ENCODE peak calls at places on chromosomes 11 and 22, in five cellular contexts. A, Z, C, S and T are unnamed samples.

GRCh38 chr11:65640483-65641207 is 2.7 kb downstream of the SIPA1 start:
- DNase-seq in A (peak; percentile 33), Z (peak; percentile 61), C (no peak), S (no peak), T (no peak)

GRCh38 chr11:78313181-78313788 is 104.3 kb downstream of the GAB2 start:
- DNase-seq in A (no peak), Z (peak; percentile 16), C (no peak), S (no peak), T (peak; percentile 8)

GRCh38 chr22:36741968-36742367 is 34.0 kb downstream of the IFT27 start:
- DNase-seq in A (no peak), Z (no peak), C (no peak), S (peak; percentile 60), T (no peak)

GRCh38 chr22:29260601-29261315 is 7.0 kb downstream of the RHBDD3 start:
- DNase-seq in A (no peak), Z (no peak), C (no peak), S (no peak), T (no peak)

GRCh38 chr11:2520736-2521035 is 75.9 kb downstream of the KCNQ1 start:
- DNase-seq in A (no peak), Z (no peak), C (no peak), S (no peak), T (no peak)

GRCh38 chr22:22666307-22667091 is 22.1 kb downstream of the GGTLC2 start:
- DNase-seq in A (no peak), Z (peak; percentile 44), C (peak; percentile 6), S (no peak), T (peak; percentile 58)

GRCh38 chr11:67563354-67564114 is 20.1 kb upstream of the GSTP1 start:
- DNase-seq in A (no peak), Z (no peak), C (no peak), S (no peak), T (peak; percentile 91)

GRCh38 chr11:17954395-17955252 is 58.2 kb downstream of the SERGEF start:
- DNase-seq in A (no peak), Z (no peak), C (no peak), S (no peak), T (no peak)

GRCh38 chr11:46672381-46672839 is 28.0 kb downstream of the ARHGAP1 start:
- DNase-seq in A (no peak), Z (no peak), C (no peak), S (no peak), T (no peak)

GRCh38 chr11:16252373-16252772 is 104.0 kb downstream of the SOX6 start:
- DNase-seq in A (no peak), Z (no peak), C (no peak), S (no peak), T (peak; percentile 2)

GRCh38 chr22:19666663-19667593 is 47.4 kb upstream of the SEPTIN5 start:
- DNase-seq in A (no peak), Z (no peak), C (no peak), S (peak; percentile 82), T (no peak)

GRCh38 chr11:14973621-14974020 is 1.5 kb upstream of the CALCA start:
- DNase-seq in A (no peak), Z (no peak), C (peak; percentile 22), S (no peak), T (no peak)

GRCh38 chr11:22192289-22192641 is 620 bp upstream of the ANO5 start:
- DNase-seq in A (no peak), Z (peak; percentile 11), C (no peak), S (no peak), T (peak; percentile 27)

GRCh38 chr11:66071326-66071870 is 1.3 kb downstream of the PACS1 start:
- DNase-seq in A (no peak), Z (no peak), C (no peak), S (peak; percentile 34), T (no peak)